ENCODE peak calls at places on chromosomes 13 and 19, in four cellular contexts. One of them, this sample, is unnamed.

GRCh38 chr13:50788551-50788950 is 54.9 kb downstream of the DLEU7 start:
- DNase-seq in activated CD4-positive, alpha-beta T cell treated with anti-CD3 and anti-CD28 coated beads, Interleukin-2, amount 50 U/mL, for 1 hour: no peak
- DNase-seq in right atrium auricular region: no peak
- DNase-seq in thyroid gland: no peak
- DNase-seq in this sample: no peak

GRCh38 chr19:14168259-14168972 is 32.0 kb upstream of the ASF1B start:
- DNase-seq in activated CD4-positive, alpha-beta T cell treated with anti-CD3 and anti-CD28 coated beads, Interleukin-2, amount 50 U/mL, for 1 hour: no peak
- DNase-seq in right atrium auricular region: no peak
- DNase-seq in thyroid gland: no peak
- DNase-seq in this sample: no peak

GRCh38 chr19:11736696-11737095 is 2.0 kb downstream of the ZNF823 start:
- DNase-seq in activated CD4-positive, alpha-beta T cell treated with anti-CD3 and anti-CD28 coated beads, Interleukin-2, amount 50 U/mL, for 1 hour: no peak
- DNase-seq in right atrium auricular region: peak; percentile 63
- DNase-seq in thyroid gland: no peak
- DNase-seq in this sample: peak; percentile 7

GRCh38 chr19:1791879-1792278 is 20.2 kb downstream of the ATP8B3 start:
- DNase-seq in activated CD4-positive, alpha-beta T cell treated with anti-CD3 and anti-CD28 coated beads, Interleukin-2, amount 50 U/mL, for 1 hour: no peak
- DNase-seq in right atrium auricular region: no peak
- DNase-seq in thyroid gland: no peak
- DNase-seq in this sample: no peak

GRCh38 chr19:334296-335071 is 10.1 kb downstream of the MIER2 start:
- DNase-seq in activated CD4-positive, alpha-beta T cell treated with anti-CD3 and anti-CD28 coated beads, Interleukin-2, amount 50 U/mL, for 1 hour: no peak
- DNase-seq in right atrium auricular region: no peak
- DNase-seq in thyroid gland: no peak
- DNase-seq in this sample: no peak

GRCh38 chr13:92303428-92303827 is 905.0 kb downstream of the GPC5 start:
- DNase-seq in activated CD4-positive, alpha-beta T cell treated with anti-CD3 and anti-CD28 coated beads, Interleukin-2, amount 50 U/mL, for 1 hour: no peak
- DNase-seq in right atrium auricular region: no peak
- DNase-seq in thyroid gland: no peak
- DNase-seq in this sample: no peak

GRCh38 chr13:51479199-51479523 is 26.3 kb upstream of the INTS6 start:
- DNase-seq in activated CD4-positive, alpha-beta T cell treated with anti-CD3 and anti-CD28 coated beads, Interleukin-2, amount 50 U/mL, for 1 hour: no peak
- DNase-seq in right atrium auricular region: no peak
- DNase-seq in thyroid gland: no peak
- DNase-seq in this sample: no peak

GRCh38 chr19:33395561-33396550 is 22.3 kb downstream of the CEBPG start:
- DNase-seq in activated CD4-positive, alpha-beta T cell treated with anti-CD3 and anti-CD28 coated beads, Interleukin-2, amount 50 U/mL, for 1 hour: no peak
- DNase-seq in right atrium auricular region: no peak
- DNase-seq in thyroid gland: peak; percentile 88
- DNase-seq in this sample: peak; percentile 45

GRCh38 chr13:35549481-35549880 is 73.0 kb upstream of the MAB21L1 start:
- DNase-seq in activated CD4-positive, alpha-beta T cell treated with anti-CD3 and anti-CD28 coated beads, Interleukin-2, amount 50 U/mL, for 1 hour: no peak
- DNase-seq in right atrium auricular region: no peak
- DNase-seq in thyroid gland: no peak
- DNase-seq in this sample: no peak

GRCh38 chr19:5674734-5675133 is 5.6 kb downstream of the MICOS13 start:
- DNase-seq in activated CD4-positive, alpha-beta T cell treated with anti-CD3 and anti-CD28 coated beads, Interleukin-2, amount 50 U/mL, for 1 hour: no peak
- DNase-seq in right atrium auricular region: no peak
- DNase-seq in thyroid gland: no peak
- DNase-seq in this sample: no peak

GRCh38 chr13:98507060-98507797 is 69.7 kb downstream of the STK24 start:
- DNase-seq in activated CD4-positive, alpha-beta T cell treated with anti-CD3 and anti-CD28 coated beads, Interleukin-2, amount 50 U/mL, for 1 hour: no peak
- DNase-seq in right atrium auricular region: peak; percentile 87
- DNase-seq in thyroid gland: peak; percentile 91
- DNase-seq in this sample: peak; percentile 75

GRCh38 chr13:78816592-78816991 is 157.6 kb upstream of the OBI1 start:
- DNase-seq in activated CD4-positive, alpha-beta T cell treated with anti-CD3 and anti-CD28 coated beads, Interleukin-2, amount 50 U/mL, for 1 hour: no peak
- DNase-seq in right atrium auricular region: no peak
- DNase-seq in thyroid gland: no peak
- DNase-seq in this sample: no peak

GRCh38 chr19:3231288-3231687 is 6.8 kb downstream of the CELF5 start:
- DNase-seq in activated CD4-positive, alpha-beta T cell treated with anti-CD3 and anti-CD28 coated beads, Interleukin-2, amount 50 U/mL, for 1 hour: no peak
- DNase-seq in right atrium auricular region: no peak
- DNase-seq in thyroid gland: no peak
- DNase-seq in this sample: no peak

GRCh38 chr19:3982701-3983541 is 2.3 kb downstream of the EEF2 start:
- DNase-seq in activated CD4-positive, alpha-beta T cell treated with anti-CD3 and anti-CD28 coated beads, Interleukin-2, amount 50 U/mL, for 1 hour: no peak
- DNase-seq in right atrium auricular region: no peak
- DNase-seq in thyroid gland: no peak
- DNase-seq in this sample: no peak

GRCh38 chr13:26325876-26326275 is 71.9 kb downstream of the CDK8 start:
- DNase-seq in activated CD4-positive, alpha-beta T cell treated with anti-CD3 and anti-CD28 coated beads, Interleukin-2, amount 50 U/mL, for 1 hour: no peak
- DNase-seq in right atrium auricular region: no peak
- DNase-seq in thyroid gland: no peak
- DNase-seq in this sample: no peak

GRCh38 chr19:40576181-40576584 is 490 bp upstream of the SHKBP1 start:
- DNase-seq in activated CD4-positive, alpha-beta T cell treated with anti-CD3 and anti-CD28 coated beads, Interleukin-2, amount 50 U/mL, for 1 hour: no peak
- DNase-seq in right atrium auricular region: no peak
- DNase-seq in thyroid gland: no peak
- DNase-seq in this sample: no peak

GRCh38 chr13:26658491-26658890 is 101.0 kb downstream of the WASF3 start:
- DNase-seq in activated CD4-positive, alpha-beta T cell treated with anti-CD3 and anti-CD28 coated beads, Interleukin-2, amount 50 U/mL, for 1 hour: no peak
- DNase-seq in right atrium auricular region: no peak
- DNase-seq in thyroid gland: peak; percentile 61
- DNase-seq in this sample: no peak

GRCh38 chr13:38783992-38784875 is 97.4 kb downstream of the FREM2 start:
- DNase-seq in activated CD4-positive, alpha-beta T cell treated with anti-CD3 and anti-CD28 coated beads, Interleukin-2, amount 50 U/mL, for 1 hour: no peak
- DNase-seq in right atrium auricular region: no peak
- DNase-seq in thyroid gland: no peak
- DNase-seq in this sample: peak; percentile 57

GRCh38 chr13:34040863-34041262 is 222.9 kb downstream of the RFC3 start:
- DNase-seq in activated CD4-positive, alpha-beta T cell treated with anti-CD3 and anti-CD28 coated beads, Interleukin-2, amount 50 U/mL, for 1 hour: no peak
- DNase-seq in right atrium auricular region: no peak
- DNase-seq in thyroid gland: no peak
- DNase-seq in this sample: no peak

GRCh38 chr13:30907167-30907761 is 1.2 kb downstream of the MEDAG start:
- DNase-seq in activated CD4-positive, alpha-beta T cell treated with anti-CD3 and anti-CD28 coated beads, Interleukin-2, amount 50 U/mL, for 1 hour: no peak
- DNase-seq in right atrium auricular region: no peak
- DNase-seq in thyroid gland: peak; percentile 50
- DNase-seq in this sample: no peak

GRCh38 chr13:50122465-50122864 is 107.2 kb downstream of the KCNRG start:
- DNase-seq in activated CD4-positive, alpha-beta T cell treated with anti-CD3 and anti-CD28 coated beads, Interleukin-2, amount 50 U/mL, for 1 hour: no peak
- DNase-seq in right atrium auricular region: no peak
- DNase-seq in thyroid gland: no peak
- DNase-seq in this sample: no peak

GRCh38 chr13:91305652-91306051 is 41.8 kb upstream of the MIR17HG start:
- DNase-seq in activated CD4-positive, alpha-beta T cell treated with anti-CD3 and anti-CD28 coated beads, Interleukin-2, amount 50 U/mL, for 1 hour: no peak
- DNase-seq in right atrium auricular region: no peak
- DNase-seq in thyroid gland: no peak
- DNase-seq in this sample: no peak

This sample was measured in body of pancreas.